ENCODE peak calls at places on chromosomes 13 and 19, in four cellular contexts. One of them, this sample, is unnamed.

GRCh38 chr13:37047032-37047431 is 12.5 kb downstream of the SUPT20H start:
- DNase-seq in mesendoderm: no peak
- DNase-seq in breast epithelium: no peak
- DNase-seq in cardiac fibroblast: no peak
- DNase-seq in this sample: peak

GRCh38 chr13:64912141-64912540 is 2318.0 kb downstream of the PCDH9 start:
- DNase-seq in mesendoderm: peak
- DNase-seq in cardiac fibroblast: peak
- DNase-seq in breast epithelium: no peak
- DNase-seq in this sample: no peak

GRCh38 chr19:29537601-29538000 is 11.8 kb downstream of the VSTM2B start:
- DNase-seq in mesendoderm: no peak
- DNase-seq in breast epithelium: no peak
- DNase-seq in cardiac fibroblast: no peak
- DNase-seq in this sample: no peak

GRCh38 chr19:6161271-6161850 is 25.9 kb downstream of the ACSBG2 start:
- DNase-seq in breast epithelium: no peak
- DNase-seq in cardiac fibroblast: peak
- DNase-seq in mesendoderm: peak
- DNase-seq in this sample: peak

GRCh38 chr13:23915308-23915707 is 18.0 kb upstream of the C1QTNF9B start:
- DNase-seq in mesendoderm: peak
- DNase-seq in cardiac fibroblast: no peak
- DNase-seq in breast epithelium: no peak
- DNase-seq in this sample: peak

GRCh38 chr13:50629497-50629896 is 214.0 kb downstream of the DLEU7 start:
- DNase-seq in breast epithelium: no peak
- DNase-seq in mesendoderm: no peak
- DNase-seq in cardiac fibroblast: no peak
- DNase-seq in this sample: peak

GRCh38 chr13:35699181-35699580 is 222.7 kb upstream of the MAB21L1 start:
- DNase-seq in breast epithelium: no peak
- DNase-seq in cardiac fibroblast: peak
- DNase-seq in mesendoderm: no peak
- DNase-seq in this sample: no peak

GRCh38 chr19:1882786-1883692 is 2.3 kb downstream of the ABHD17A start:
- DNase-seq in mesendoderm: no peak
- DNase-seq in breast epithelium: no peak
- DNase-seq in cardiac fibroblast: no peak
- DNase-seq in this sample: no peak

GRCh38 chr19:17125728-17126677 is 50.4 kb downstream of the MYO9B start:
- DNase-seq in mesendoderm: no peak
- DNase-seq in cardiac fibroblast: peak
- DNase-seq in breast epithelium: peak
- DNase-seq in this sample: peak

GRCh38 chr13:39682310-39682709 is 26.8 kb downstream of the COG6 start:
- DNase-seq in breast epithelium: no peak
- DNase-seq in cardiac fibroblast: no peak
- DNase-seq in mesendoderm: no peak
- DNase-seq in this sample: no peak

GRCh38 chr13:97441414-97441813 is 7.4 kb downstream of the RAP2A start:
- DNase-seq in mesendoderm: no peak
- DNase-seq in cardiac fibroblast: no peak
- DNase-seq in breast epithelium: no peak
- DNase-seq in this sample: no peak

GRCh38 chr13:39612023-39612637 is 9.1 kb upstream of the LHFPL6 start:
- DNase-seq in cardiac fibroblast: peak
- DNase-seq in breast epithelium: peak
- DNase-seq in mesendoderm: peak
- DNase-seq in this sample: peak

GRCh38 chr13:48731957-48732569 is 78.3 kb downstream of the CYSLTR2 start:
- DNase-seq in breast epithelium: no peak
- DNase-seq in mesendoderm: peak
- DNase-seq in cardiac fibroblast: no peak
- DNase-seq in this sample: peak

GRCh38 chr19:926595-927043 is 784 bp downstream of the ARID3A start:
- DNase-seq in breast epithelium: no peak
- DNase-seq in mesendoderm: peak
- DNase-seq in cardiac fibroblast: peak
- DNase-seq in this sample: peak

GRCh38 chr19:4225902-4226301 is 3.4 kb upstream of the EBI3 start:
- DNase-seq in mesendoderm: no peak
- DNase-seq in breast epithelium: no peak
- DNase-seq in cardiac fibroblast: no peak
- DNase-seq in this sample: no peak

GRCh38 chr19:1947651-1948209 is 6.8 kb downstream of the CSNK1G2 start:
- DNase-seq in breast epithelium: no peak
- DNase-seq in cardiac fibroblast: no peak
- DNase-seq in mesendoderm: no peak
- DNase-seq in this sample: no peak